ENCODE peak calls at places on chromosomes 12 and 14, in eight cellular contexts. One of them, this sample, is unnamed.

GRCh38 chr12:96879301-96879700 is 27.8 kb upstream of the NEDD1 start:
- DNase-seq in GM20000: no peak
- DNase-seq in heart left ventricle: no peak
- DNase-seq in chondrocyte: no peak
- DNase-seq in NB4: no peak
- DNase-seq in H9: no peak
- DNase-seq in RWPE1: no peak
- DNase-seq in GM13976: no peak
- DNase-seq in this sample: no peak

GRCh38 chr12:44076892-44077291 is 241.0 kb downstream of the TMEM117 start:
- DNase-seq in GM13976: no peak
- DNase-seq in RWPE1: no peak
- DNase-seq in GM20000: no peak
- DNase-seq in H9: no peak
- DNase-seq in NB4: no peak
- DNase-seq in chondrocyte: no peak
- DNase-seq in heart left ventricle: no peak
- DNase-seq in this sample: no peak

GRCh38 chr14:104263671-104264358 is 125.4 kb downstream of the KIF26A start:
- DNase-seq in heart left ventricle: no peak
- DNase-seq in GM20000: no peak
- DNase-seq in NB4: no peak
- DNase-seq in chondrocyte: peak
- DNase-seq in H9: peak
- DNase-seq in GM13976: no peak
- DNase-seq in RWPE1: no peak
- DNase-seq in this sample: no peak

GRCh38 chr14:104770851-104771272 is 17.9 kb downstream of the SIVA1 start:
- DNase-seq in GM13976: no peak
- DNase-seq in chondrocyte: no peak
- DNase-seq in heart left ventricle: peak
- DNase-seq in RWPE1: no peak
- DNase-seq in GM20000: peak
- DNase-seq in NB4: peak
- DNase-seq in H9: no peak
- DNase-seq in this sample: no peak

GRCh38 chr12:69284131-69284530 is 44.8 kb downstream of the CPSF6 start:
- DNase-seq in GM20000: peak
- DNase-seq in chondrocyte: no peak
- DNase-seq in RWPE1: peak
- DNase-seq in GM13976: peak
- DNase-seq in heart left ventricle: peak
- DNase-seq in NB4: peak
- DNase-seq in H9: peak
- DNase-seq in this sample: no peak

GRCh38 chr14:35339761-35340406 is 47.7 kb downstream of the PSMA6 start:
- DNase-seq in GM13976: peak
- DNase-seq in NB4: peak
- DNase-seq in heart left ventricle: no peak
- DNase-seq in GM20000: peak
- DNase-seq in RWPE1: no peak
- DNase-seq in chondrocyte: peak
- DNase-seq in H9: no peak
- DNase-seq in this sample: peak

GRCh38 chr12:90399317-90399716 is 555.7 kb downstream of the CCER1 start:
- DNase-seq in GM20000: no peak
- DNase-seq in chondrocyte: no peak
- DNase-seq in heart left ventricle: no peak
- DNase-seq in NB4: no peak
- DNase-seq in GM13976: no peak
- DNase-seq in RWPE1: no peak
- DNase-seq in H9: no peak
- DNase-seq in this sample: no peak

GRCh38 chr14:57712698-57713097 is 153.2 kb downstream of the SLC35F4 start:
- DNase-seq in H9: no peak
- DNase-seq in GM13976: no peak
- DNase-seq in RWPE1: no peak
- DNase-seq in chondrocyte: no peak
- DNase-seq in heart left ventricle: no peak
- DNase-seq in GM20000: no peak
- DNase-seq in NB4: no peak
- DNase-seq in this sample: no peak

GRCh38 chr12:93823616-93824410 is 146.6 kb downstream of the CRADD start:
- DNase-seq in NB4: no peak
- DNase-seq in H9: no peak
- DNase-seq in GM13976: no peak
- DNase-seq in GM20000: no peak
- DNase-seq in chondrocyte: no peak
- DNase-seq in heart left ventricle: no peak
- DNase-seq in RWPE1: no peak
- DNase-seq in this sample: no peak

GRCh38 chr12:109999983-110000505 is 814 bp downstream of the ANKRD13A start:
- DNase-seq in NB4: peak
- DNase-seq in heart left ventricle: no peak
- DNase-seq in chondrocyte: no peak
- DNase-seq in GM20000: no peak
- DNase-seq in GM13976: no peak
- DNase-seq in H9: no peak
- DNase-seq in RWPE1: no peak
- DNase-seq in this sample: no peak

GRCh38 chr14:98103705-98104104 is 1168.3 kb downstream of the BCL11B start:
- DNase-seq in chondrocyte: no peak
- DNase-seq in H9: no peak
- DNase-seq in RWPE1: no peak
- DNase-seq in heart left ventricle: no peak
- DNase-seq in GM20000: no peak
- DNase-seq in GM13976: no peak
- DNase-seq in NB4: peak
- DNase-seq in this sample: no peak

GRCh38 chr14:73763396-73763795 is 49.2 kb upstream of the PNMA1 start:
- DNase-seq in heart left ventricle: no peak
- DNase-seq in GM13976: no peak
- DNase-seq in GM20000: no peak
- DNase-seq in RWPE1: no peak
- DNase-seq in chondrocyte: no peak
- DNase-seq in H9: no peak
- DNase-seq in NB4: no peak
- DNase-seq in this sample: no peak

GRCh38 chr12:4027412-4027811 is 154.2 kb upstream of the PARP11 start:
- DNase-seq in RWPE1: no peak
- DNase-seq in H9: no peak
- DNase-seq in chondrocyte: no peak
- DNase-seq in NB4: peak
- DNase-seq in GM20000: no peak
- DNase-seq in GM13976: no peak
- DNase-seq in heart left ventricle: no peak
- DNase-seq in this sample: no peak

GRCh38 chr14:31990959-31991541 is 86.1 kb upstream of the ARHGAP5 start:
- DNase-seq in RWPE1: no peak
- DNase-seq in chondrocyte: no peak
- DNase-seq in heart left ventricle: no peak
- DNase-seq in GM13976: no peak
- DNase-seq in GM20000: no peak
- DNase-seq in NB4: no peak
- DNase-seq in H9: no peak
- DNase-seq in this sample: no peak

GRCh38 chr14:23571701-23572523 is 4.3 kb upstream of the AP1G2 start:
- DNase-seq in GM20000: no peak
- DNase-seq in heart left ventricle: no peak
- DNase-seq in RWPE1: no peak
- DNase-seq in NB4: no peak
- DNase-seq in H9: no peak
- DNase-seq in GM13976: no peak
- DNase-seq in chondrocyte: peak
- DNase-seq in this sample: no peak

GRCh38 chr14:23572524-23572828 is 4.9 kb upstream of the AP1G2 start:
- DNase-seq in GM20000: no peak
- DNase-seq in H9: no peak
- DNase-seq in GM13976: no peak
- DNase-seq in NB4: no peak
- DNase-seq in RWPE1: no peak
- DNase-seq in chondrocyte: no peak
- DNase-seq in heart left ventricle: no peak
- DNase-seq in this sample: no peak

GRCh38 chr14:23570806-23571483 is 3.4 kb upstream of the AP1G2 start:
- DNase-seq in NB4: no peak
- DNase-seq in H9: peak
- DNase-seq in RWPE1: no peak
- DNase-seq in GM13976: no peak
- DNase-seq in chondrocyte: peak
- DNase-seq in heart left ventricle: no peak
- DNase-seq in GM20000: no peak
- DNase-seq in this sample: no peak

GRCh38 chr14:23573384-23573783 is 5.2 kb downstream of the JPH4 start:
- DNase-seq in GM20000: no peak
- DNase-seq in NB4: no peak
- DNase-seq in chondrocyte: peak
- DNase-seq in H9: no peak
- DNase-seq in GM13976: no peak
- DNase-seq in RWPE1: no peak
- DNase-seq in heart left ventricle: no peak
- DNase-seq in this sample: no peak

GRCh38 chr14:23572841-23573240 is 5.2 kb upstream of the AP1G2 start:
- DNase-seq in chondrocyte: no peak
- DNase-seq in RWPE1: no peak
- DNase-seq in heart left ventricle: no peak
- DNase-seq in GM20000: no peak
- DNase-seq in H9: no peak
- DNase-seq in NB4: no peak
- DNase-seq in GM13976: no peak
- DNase-seq in this sample: no peak
- TF ChIP-seq CTCF in chondrocyte: no peak
- TF ChIP-seq CTCF in RWPE1: no peak
- TF ChIP-seq CTCF in heart left ventricle: no peak
- TF ChIP-seq CTCF in GM20000: no peak
- TF ChIP-seq CTCF in H9: no peak
- TF ChIP-seq CTCF in NB4: no peak
- TF ChIP-seq CTCF in GM13976: no peak
- TF ChIP-seq CTCF in this sample: no peak

GRCh38 chr14:59632381-59632780 is 55.8 kb upstream of the CCDC175 start:
- DNase-seq in GM20000: peak
- DNase-seq in chondrocyte: no peak
- DNase-seq in H9: peak
- DNase-seq in heart left ventricle: no peak
- DNase-seq in GM13976: peak
- DNase-seq in RWPE1: peak
- DNase-seq in NB4: peak
- DNase-seq in this sample: peak
- TF ChIP-seq CTCF in GM20000: peak
- TF ChIP-seq CTCF in chondrocyte: peak
- TF ChIP-seq CTCF in H9: peak
- TF ChIP-seq CTCF in heart left ventricle: peak
- TF ChIP-seq CTCF in GM13976: peak
- TF ChIP-seq CTCF in RWPE1: no peak
- TF ChIP-seq CTCF in NB4: peak
- TF ChIP-seq CTCF in this sample: peak

GRCh38 chr12:59833408-59833807 is 237.6 kb downstream of the SLC16A7 start:
- DNase-seq in RWPE1: no peak
- DNase-seq in GM20000: no peak
- DNase-seq in NB4: peak
- DNase-seq in H9: no peak
- DNase-seq in heart left ventricle: no peak
- DNase-seq in GM13976: no peak
- DNase-seq in chondrocyte: no peak
- DNase-seq in this sample: no peak
- TF ChIP-seq CTCF in RWPE1: no peak
- TF ChIP-seq CTCF in GM20000: no peak
- TF ChIP-seq CTCF in NB4: no peak
- TF ChIP-seq CTCF in H9: no peak
- TF ChIP-seq CTCF in heart left ventricle: no peak
- TF ChIP-seq CTCF in GM13976: no peak
- TF ChIP-seq CTCF in chondrocyte: no peak
- TF ChIP-seq CTCF in this sample: no peak

GRCh38 chr12:113461666-113462065 is 10.0 kb downstream of the LHX5 start:
- DNase-seq in RWPE1: peak
- DNase-seq in chondrocyte: no peak
- DNase-seq in GM20000: peak
- DNase-seq in heart left ventricle: no peak
- DNase-seq in H9: peak
- DNase-seq in NB4: peak
- DNase-seq in GM13976: peak
- DNase-seq in this sample: no peak
- TF ChIP-seq CTCF in RWPE1: no peak
- TF ChIP-seq CTCF in chondrocyte: peak
- TF ChIP-seq CTCF in GM20000: peak
- TF ChIP-seq CTCF in heart left ventricle: no peak
- TF ChIP-seq CTCF in H9: peak
- TF ChIP-seq CTCF in NB4: peak
- TF ChIP-seq CTCF in GM13976: peak
- TF ChIP-seq CTCF in this sample: peak

This sample was measured in GM13977.